ENCODE peak calls at places on chromosome 11, in ten cellular contexts. F is glutamatergic neuron, E is esophagus squamous epithelium, H is upper lobe of left lung, Q is neural crest cell, N is GM13977, U is right atrium auricular region, M is MM.1S, Z is upper lobe of right lung, A is IMR-90. J is an unnamed sample.

GRCh38 chr11:122737951-122738693 is 82.6 kb downstream of the UBASH3B start:
- DNase-seq in F (no peak), E (no peak), H (no peak), Q (no peak), N (no peak), U (no peak), M (no peak), Z (no peak), A (peak), J (no peak)

GRCh38 chr11:3085052-3085451 is 27.8 kb upstream of the CARS1 start:
- DNase-seq in F (no peak), E (no peak), H (no peak), Q (no peak), N (no peak), U (no peak), M (no peak), Z (no peak), A (no peak), J (no peak)

GRCh38 chr11:92130432-92130831 is 94.2 kb upstream of the FAT3 start:
- DNase-seq in F (no peak), E (no peak), H (no peak), Q (no peak), N (no peak), U (no peak), M (no peak), Z (no peak), A (peak), J (no peak)

GRCh38 chr11:63536669-63537292 is at the start of gene PLAAT4:
- DNase-seq in F (no peak), E (no peak), H (no peak), Q (no peak), N (peak), U (peak), M (peak), Z (no peak), A (peak), J (peak)

GRCh38 chr11:97657852-97658251 is 1268.0 kb downstream of the JRKL start:
- DNase-seq in F (no peak), E (no peak), H (no peak), Q (no peak), N (no peak), U (no peak), M (no peak), Z (no peak), A (no peak), J (no peak)

GRCh38 chr11:82671451-82671850 is 62.2 kb downstream of the FAM181B start:
- DNase-seq in F (no peak), E (no peak), H (no peak), Q (no peak), N (no peak), U (no peak), M (no peak), Z (no peak), A (no peak), J (no peak)

GRCh38 chr11:32435511-32435946 is at the start of gene WT1:
- DNase-seq in F (peak), E (no peak), H (peak), Q (peak), N (no peak), U (no peak), M (no peak), Z (no peak), A (no peak), J (no peak)

GRCh38 chr11:46659908-46660307 is 40.5 kb downstream of the ARHGAP1 start:
- DNase-seq in F (no peak), E (no peak), H (no peak), Q (no peak), N (no peak), U (peak), M (no peak), Z (no peak), A (peak), J (no peak)

GRCh38 chr11:100889758-100890157 is 202.7 kb downstream of the ARHGAP42 start:
- DNase-seq in F (no peak), E (no peak), H (no peak), Q (no peak), N (no peak), U (no peak), M (no peak), Z (no peak), A (no peak), J (no peak)

GRCh38 chr11:112050721-112051120 is 23.1 kb downstream of the PIH1D2 start:
- DNase-seq in F (no peak), E (no peak), H (no peak), Q (no peak), N (peak), U (no peak), M (peak), Z (no peak), A (no peak), J (peak)

GRCh38 chr11:117750916-117751773 is 45.9 kb downstream of the DSCAML1 start:
- DNase-seq in F (no peak), E (no peak), H (no peak), Q (no peak), N (no peak), U (no peak), M (no peak), Z (no peak), A (no peak), J (no peak)

GRCh38 chr11:122763108-122763507 is 75.2 kb upstream of the CRTAM start:
- DNase-seq in F (no peak), E (no peak), H (no peak), Q (no peak), N (no peak), U (no peak), M (no peak), Z (no peak), A (no peak), J (no peak)

GRCh38 chr11:67345247-67345948 is 7.9 kb downstream of the POLD4 start:
- DNase-seq in F (no peak), E (no peak), H (no peak), Q (no peak), N (no peak), U (no peak), M (no peak), Z (no peak), A (no peak), J (peak)

GRCh38 chr11:110379261-110379660 is 50.5 kb upstream of the FDX1 start:
- DNase-seq in F (no peak), E (no peak), H (no peak), Q (no peak), N (no peak), U (no peak), M (no peak), Z (no peak), A (no peak), J (no peak)

GRCh38 chr11:46296520-46297448 is 19.3 kb downstream of the CREB3L1 start:
- DNase-seq in F (peak), E (no peak), H (peak), Q (peak), N (no peak), U (no peak), M (no peak), Z (no peak), A (peak), J (no peak)

GRCh38 chr11:92390783-92391182 is 166.2 kb downstream of the FAT3 start:
- DNase-seq in F (no peak), E (no peak), H (no peak), Q (no peak), N (no peak), U (no peak), M (no peak), Z (no peak), A (no peak), J (no peak)

GRCh38 chr11:118398797-118399564 is 2.4 kb upstream of the ATP5MG start:
- DNase-seq in F (no peak), E (no peak), H (no peak), Q (no peak), N (peak), U (no peak), M (peak), Z (no peak), A (peak), J (peak)

GRCh38 chr11:109864161-109864661 is 229.0 kb upstream of the ZC3H12C start:
- DNase-seq in F (no peak), E (no peak), H (no peak), Q (no peak), N (peak), U (no peak), M (no peak), Z (no peak), A (no peak), J (peak)

GRCh38 chr11:13094930-13095687 is 86.0 kb downstream of the RASSF10 start:
- DNase-seq in F (no peak), E (no peak), H (no peak), Q (no peak), N (no peak), U (no peak), M (no peak), Z (no peak), A (no peak), J (no peak)

GRCh38 chr11:19237813-19238212 is 2.9 kb downstream of the E2F8 start:
- DNase-seq in F (no peak), E (no peak), H (no peak), Q (no peak), N (no peak), U (no peak), M (no peak), Z (no peak), A (no peak), J (no peak)

GRCh38 chr11:74418509-74418895 is 20.3 kb upstream of the PGM2L1 start:
- DNase-seq in F (no peak), E (no peak), H (no peak), Q (no peak), N (no peak), U (no peak), M (no peak), Z (no peak), A (peak), J (no peak)

GRCh38 chr11:102932678-102933077 is 22.9 kb downstream of the MMP13 start:
- DNase-seq in F (no peak), E (no peak), H (no peak), Q (no peak), N (no peak), U (no peak), M (no peak), Z (no peak), A (no peak), J (no peak)

GRCh38 chr11:102934735-102935134 is 20.8 kb downstream of the MMP13 start:
- DNase-seq in F (no peak), E (no peak), H (no peak), Q (no peak), N (no peak), U (no peak), M (no peak), Z (no peak), A (no peak), J (no peak)

GRCh38 chr11:102936864-102937509 is 18.5 kb downstream of the MMP13 start:
- DNase-seq in F (no peak), E (no peak), H (no peak), Q (no peak), N (no peak), U (no peak), M (no peak), Z (no peak), A (no peak), J (no peak)

GRCh38 chr11:102933627-102934026 is 21.9 kb downstream of the MMP13 start:
- DNase-seq in F (no peak), E (no peak), H (no peak), Q (no peak), N (peak), U (no peak), M (no peak), Z (no peak), A (no peak), J (peak)

GRCh38 chr11:102935514-102935913 is 20.0 kb downstream of the MMP13 start:
- DNase-seq in F (no peak), E (no peak), H (no peak), Q (no peak), N (no peak), U (no peak), M (no peak), Z (no peak), A (no peak), J (no peak)
- TF ChIP-seq CTCF in F (peak), E (no peak), H (no peak), Q (no peak), N (no peak), U (no peak), M (no peak), Z (no peak), A (peak), J (no peak)

DNA sequence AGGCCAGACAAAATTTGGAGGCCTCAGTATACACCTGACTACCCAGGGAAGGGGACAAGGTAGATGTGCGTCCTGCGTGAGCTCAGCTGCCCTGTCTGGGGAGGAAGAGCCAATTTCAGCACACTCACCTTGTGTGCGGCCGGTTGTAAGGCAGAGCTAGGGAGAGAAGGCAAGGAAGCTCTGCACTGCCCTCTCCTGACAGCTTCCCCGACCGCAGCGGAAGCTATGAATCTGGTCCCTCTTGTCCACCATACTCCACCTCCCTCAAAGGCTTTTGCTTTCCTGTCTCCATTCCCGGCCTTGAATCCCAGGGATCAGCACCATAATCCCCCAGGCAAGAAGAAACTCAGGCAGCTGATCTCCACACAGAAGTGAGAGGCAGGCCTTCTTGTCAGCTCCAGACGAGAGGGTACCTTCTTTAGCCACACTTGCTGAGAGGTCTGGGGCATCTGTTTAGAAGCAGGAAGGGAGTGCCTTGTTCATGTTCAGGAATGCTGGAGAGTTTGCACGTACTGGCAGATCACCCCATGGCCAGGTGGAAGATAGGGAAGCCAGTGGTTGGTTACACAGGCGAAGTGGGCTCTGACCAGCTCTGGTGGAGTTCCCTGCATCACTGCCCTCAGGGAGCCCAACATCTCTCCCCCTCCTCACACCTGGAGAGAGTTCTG is 62.5 kb downstream of the FEZ1 start:
- DNase-seq in F (peak), E (no peak), H (no peak), Q (peak), N (peak), U (no peak), M (peak), Z (no peak), A (peak), J (peak)
- TF ChIP-seq CTCF in F (peak), E (peak), H (no peak), Q (peak), N (peak), U (peak), M (peak), Z (peak), A (peak), J (peak)

GRCh38 chr11:115869780-115870431 is 365.7 kb upstream of the CADM1 start:
- DNase-seq in F (peak), E (no peak), H (no peak), Q (no peak), N (peak), U (no peak), M (no peak), Z (peak), A (peak), J (peak)
- TF ChIP-seq CTCF in F (peak), E (peak), H (no peak), Q (peak), N (peak), U (peak), M (peak), Z (peak), A (peak), J (peak)

DNA sequence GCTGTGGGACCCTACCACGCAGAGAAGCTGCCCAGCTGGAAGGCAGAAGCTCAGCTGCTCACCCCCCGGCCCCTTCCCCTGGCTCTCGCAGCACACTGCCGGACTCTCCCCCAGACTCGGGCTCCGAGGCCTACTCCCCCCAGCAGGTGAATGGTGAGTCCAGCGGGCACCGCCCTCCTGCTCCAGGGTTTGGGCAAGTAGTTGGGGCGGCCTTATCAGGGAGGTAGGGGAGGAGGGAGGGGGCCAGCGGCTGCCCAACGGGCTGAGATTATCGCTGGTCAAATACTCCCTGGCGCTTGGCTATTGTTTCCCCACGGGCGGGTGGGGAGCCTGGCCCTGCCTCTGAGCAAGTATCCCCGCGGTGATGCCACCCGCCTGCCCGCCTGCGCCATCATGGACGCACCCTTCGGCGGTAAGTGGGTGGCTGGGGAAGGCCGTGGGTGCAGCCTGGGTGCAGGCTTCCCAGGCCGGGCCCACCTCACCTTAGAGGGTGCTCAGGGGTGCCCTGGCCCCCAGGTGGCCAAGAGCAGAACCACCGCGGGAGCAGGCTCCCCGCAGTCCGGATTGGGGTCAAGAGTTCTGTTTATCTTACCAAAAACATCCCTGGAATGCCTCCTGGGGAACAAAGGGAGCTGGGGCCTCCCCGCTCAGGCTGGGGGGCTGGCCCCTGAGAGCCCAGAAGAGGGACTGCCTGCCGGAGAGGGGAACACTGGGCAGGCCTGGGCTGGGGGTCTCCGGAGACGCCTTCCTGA is 16.9 kb downstream of the MYRF start:
- DNase-seq in F (no peak), E (no peak), H (peak), Q (no peak), N (no peak), U (no peak), M (no peak), Z (peak), A (peak), J (no peak)
- TF ChIP-seq CTCF in F (peak), E (no peak), H (no peak), Q (peak), N (no peak), U (no peak), M (no peak), Z (peak), A (peak), J (peak)

J was measured in GM12865.